ENCODE peak calls at places on chromosomes 13 and 19, in five cellular contexts. O is upper lobe of right lung, F is K562, U is PC-9, Q is adipocyte. N is an unnamed sample. For H3K27me3 and H3K36me3, the result is how much of the 10 kb centered on the place peaks cover.

GRCh38 chr19:47507031-47507430 is 7.8 kb downstream of the NAPA start:
- DNase-seq in F (no peak), Q (no peak), O (no peak), U (no peak), N (no peak)

GRCh38 chr19:18568367-18568766 is 3.3 kb upstream of the UBA52 start:
- DNase-seq in O (no peak), F (no peak), Q (no peak), U (no peak), N (no peak)

GRCh38 chr13:98482476-98483444 is 94.1 kb downstream of the STK24 start:
- DNase-seq in U (peak), O (peak), F (no peak), Q (peak), N (peak)

GRCh38 chr13:64817721-64818120 is 2412.4 kb downstream of the PCDH9 start:
- DNase-seq in Q (peak), O (no peak), U (no peak), F (no peak), N (peak)

GRCh38 chr19:3407556-3408516 is 41.5 kb downstream of the NFIC start:
- DNase-seq in O (no peak), F (no peak), Q (no peak), U (no peak), N (peak)

GRCh38 chr13:32150239-32150638 is 118.7 kb downstream of the FRY start:
- DNase-seq in O (no peak), U (no peak), F (no peak), Q (peak), N (peak)

GRCh38 chr13:35979378-35979911 is 151.7 kb downstream of the DCLK1 start:
- DNase-seq in U (no peak), O (no peak), Q (peak), F (no peak), N (peak)

GRCh38 chr19:14002571-14003278 is 3.4 kb downstream of the RFX1 start:
- DNase-seq in Q (no peak), F (no peak), O (no peak), U (no peak), N (no peak)

GRCh38 chr13:99743079-99743478 is 228.5 kb downstream of the ZIC5 start:
- DNase-seq in U (no peak), Q (no peak), O (no peak), F (no peak), N (no peak)

GRCh38 chr13:21632196-21632595 is 28.2 kb upstream of the MICU2 start:
- DNase-seq in U (no peak), Q (no peak), F (no peak), O (no peak), N (no peak)

GRCh38 chr19:20103091-20103501 is 25.3 kb downstream of the ZNF90 start:
- DNase-seq in Q (no peak), F (no peak), O (no peak), U (no peak), N (no peak)

GRCh38 chr19:45215391-45216191 is 29.6 kb downstream of the EXOC3L2 start:
- DNase-seq in Q (no peak), O (no peak), U (peak), F (no peak), N (no peak)

GRCh38 chr19:45217193-45217956 is 27.8 kb downstream of the EXOC3L2 start:
- DNase-seq in O (no peak), Q (peak), F (no peak), U (no peak), N (no peak)

GRCh38 chr19:45216677-45217076 is 28.5 kb downstream of the EXOC3L2 start:
- DNase-seq in F (no peak), Q (peak), U (no peak), O (no peak), N (no peak)

GRCh38 chr19:45213031-45213430 is 32.2 kb downstream of the EXOC3L2 start:
- DNase-seq in U (no peak), Q (no peak), O (no peak), F (no peak), N (no peak)

DNA sequence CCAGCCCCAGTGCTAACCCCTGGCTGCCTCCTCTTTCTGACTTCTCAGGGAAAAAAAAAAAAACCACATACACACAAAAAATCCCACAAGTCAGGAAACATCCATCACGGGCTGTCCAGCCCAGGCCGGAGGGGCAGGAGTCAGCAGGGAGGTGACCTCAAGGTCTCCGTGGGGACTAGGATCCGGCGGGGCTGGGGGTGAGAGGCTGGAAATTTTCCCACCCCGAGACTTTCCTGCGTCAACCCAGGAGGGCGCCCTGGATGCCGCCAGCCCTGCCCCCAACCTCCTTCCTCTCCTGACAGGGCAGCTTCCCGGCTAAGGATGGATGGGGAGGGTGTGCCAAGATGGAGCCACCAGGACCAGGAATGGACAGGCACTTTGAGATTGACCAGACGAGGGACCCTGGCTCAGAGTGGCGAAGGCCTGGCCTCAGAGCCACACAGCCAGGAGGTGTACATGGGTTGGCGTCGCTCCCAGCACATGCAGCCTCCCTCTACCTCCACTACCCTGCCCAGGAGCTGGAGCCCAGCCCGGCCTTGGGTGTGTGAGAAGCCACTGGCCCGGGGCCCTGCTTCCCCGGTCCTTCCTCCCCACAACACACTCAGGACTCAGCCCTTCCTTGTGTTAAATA is 33.3 kb downstream of the BLOC1S3 start:
- DNase-seq in U (no peak), F (no peak), O (peak), Q (no peak), N (no peak)
- H3K27me3 ChIP-seq in U (under half), F (under half), O (under half), Q (under half), N (under half)

GRCh38 chr19:43640424-43640757 is 741 bp upstream of the CADM4 start:
- DNase-seq in U (no peak), F (no peak), Q (no peak), O (no peak), N (no peak)
- H3K4me3 ChIP-seq in U (peak), F (peak), Q (peak), O (peak), N (no peak)

DNA sequence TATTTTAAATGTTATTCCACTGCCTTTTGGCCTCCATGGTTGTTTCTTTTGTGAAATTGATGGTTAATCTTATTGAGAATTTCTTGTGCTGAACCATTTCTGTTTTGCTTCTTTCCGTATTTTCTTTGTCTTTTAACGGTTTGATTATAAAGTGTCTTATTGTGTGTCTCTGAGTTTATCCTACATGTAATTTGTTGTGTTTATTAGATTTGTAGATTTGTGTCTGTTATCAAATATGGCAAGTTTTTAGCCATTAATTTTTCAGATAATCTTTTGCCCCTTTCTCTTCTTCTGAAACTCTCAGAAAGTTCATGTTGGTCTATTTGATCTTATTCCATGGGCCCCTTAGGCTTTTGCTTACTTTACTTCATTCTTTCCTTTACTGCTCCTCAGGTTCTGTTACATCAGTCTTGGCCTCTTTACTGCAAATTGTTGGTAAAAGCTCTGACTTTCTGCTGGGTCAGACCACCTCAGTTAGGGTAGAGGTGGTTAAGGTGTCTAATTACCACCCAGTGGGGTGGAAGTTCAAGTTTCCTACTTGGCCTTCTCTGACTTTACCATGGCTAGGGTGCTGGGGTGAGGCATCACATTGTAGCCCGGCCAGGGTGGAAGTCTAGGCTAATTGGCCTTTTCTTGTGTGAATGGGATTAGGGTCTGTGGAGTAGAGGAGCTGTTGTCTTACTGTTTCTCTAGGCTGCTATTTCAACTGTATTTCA is 58.3 kb downstream of the ZMYM2 start:
- DNase-seq in U (no peak), F (no peak), Q (no peak), O (no peak), N (no peak)
- H3K36me3 ChIP-seq in U (under half), F (under half), Q (half or more), O (under half), N (half or more)

DNA sequence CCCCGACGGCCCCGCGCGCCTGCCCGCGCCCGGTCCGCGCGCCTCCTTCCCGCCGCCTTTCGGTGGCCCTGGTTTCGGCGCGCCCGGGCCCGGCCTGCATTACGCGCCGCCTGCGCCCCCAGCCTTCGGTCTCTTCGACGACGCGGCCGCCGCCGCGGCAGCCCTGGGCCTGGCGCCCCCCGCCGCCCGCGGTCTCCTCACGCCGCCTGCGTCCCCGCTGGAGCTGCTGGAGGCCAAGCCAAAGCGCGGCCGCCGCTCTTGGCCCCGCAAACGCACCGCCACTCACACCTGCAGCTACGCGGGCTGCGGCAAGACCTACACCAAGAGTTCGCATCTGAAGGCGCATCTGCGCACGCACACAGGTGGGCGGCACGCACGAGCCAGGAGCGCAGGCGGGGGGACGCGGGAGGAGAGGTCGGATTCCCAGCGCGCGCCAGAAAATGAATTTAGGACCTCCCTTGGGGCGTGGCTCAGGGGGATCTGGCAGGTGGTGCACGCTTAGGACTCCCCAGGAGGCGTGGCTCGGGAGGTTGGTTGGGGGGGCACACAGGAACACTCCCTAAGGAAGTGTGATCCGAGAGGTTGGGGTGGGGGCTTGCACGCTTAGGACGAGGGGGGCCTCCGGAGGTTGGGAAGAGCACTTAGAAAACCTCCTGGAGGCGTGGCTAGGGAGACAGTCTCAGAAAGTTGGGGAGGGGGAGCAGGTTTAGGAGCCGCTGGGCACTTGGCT is 1.2 kb downstream of the KLF2 start:
- DNase-seq in F (no peak), Q (peak), U (no peak), O (peak), N (peak)
- H3K27me3 ChIP-seq in F (under half), Q (under half), U (under half), O (under half), N (under half)

GRCh38 chr19:49857834-49858590 is 7.1 kb downstream of the PTOV1 start:
- DNase-seq in F (no peak), O (peak), Q (no peak), U (no peak), N (no peak)
- H3K4me3 ChIP-seq in F (no peak), O (no peak), Q (no peak), U (no peak), N (no peak)

DNA sequence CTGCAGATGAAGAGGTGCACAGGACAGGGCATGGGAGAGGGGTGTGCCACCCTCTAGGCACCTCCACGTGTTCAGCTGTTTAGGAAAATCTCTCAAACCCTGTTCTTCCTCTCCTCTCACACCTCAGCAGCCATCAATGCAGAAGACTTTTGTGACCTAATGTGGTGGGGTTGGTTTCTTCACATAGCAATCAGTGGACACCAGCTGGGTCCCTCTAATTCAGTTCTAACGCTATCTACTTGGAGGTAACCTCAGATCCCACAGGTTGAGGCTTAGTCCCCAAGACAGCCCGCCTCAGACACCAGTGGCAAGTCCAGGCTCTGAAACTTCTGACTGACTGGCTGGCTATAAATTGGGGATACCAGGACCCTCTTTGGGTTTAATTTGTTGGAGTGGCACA is 69.9 kb upstream of the ANKRD10 start:
- DNase-seq in U (no peak), Q (no peak), O (no peak), F (no peak), N (no peak)
- H3K36me3 ChIP-seq in U (under half), Q (under half), O (under half), F (under half), N (under half)

DNA sequence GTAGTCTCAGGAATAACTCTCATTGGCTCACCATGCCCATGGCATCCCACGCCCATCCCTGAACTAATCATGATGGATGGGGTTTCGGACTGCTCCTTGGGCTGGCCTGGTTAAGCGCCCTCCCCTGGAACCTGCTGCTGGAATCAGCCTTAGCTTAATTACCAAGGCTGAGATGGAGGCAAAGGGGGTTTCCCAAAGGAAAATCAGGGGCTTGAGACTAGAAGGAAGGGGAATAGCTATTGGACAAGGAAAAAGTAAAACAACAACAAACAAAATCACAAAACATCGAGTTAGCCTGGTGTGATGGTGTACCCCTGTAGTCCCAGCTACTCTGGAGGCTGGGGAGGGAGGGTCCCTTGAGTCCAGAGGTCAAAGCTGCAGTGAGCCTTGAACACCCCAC is 25.7 kb upstream of the SHKBP1 start:
- DNase-seq in Q (no peak), F (no peak), U (no peak), O (no peak), N (no peak)
- H3K27me3 ChIP-seq in Q (half or more), F (under half), U (under half), O (half or more), N (under half)